ENCODE peak calls at places on chromosomes 5 and 9, in five cellular contexts. One of them, this sample, is unnamed.

GRCh38 chr5:177992466-177992865 is 3.6 kb downstream of the PROP1 start:
- DNase-seq in fibroblast of lung: no peak
- DNase-seq in H9: no peak
- DNase-seq in neural progenitor cell: no peak
- DNase-seq in IMR-90: no peak
- DNase-seq in this sample: no peak

GRCh38 chr5:6264394-6264793 is 114.0 kb downstream of the MED10 start:
- DNase-seq in neural progenitor cell: no peak
- DNase-seq in H9: no peak
- DNase-seq in fibroblast of lung: no peak
- DNase-seq in IMR-90: no peak
- DNase-seq in this sample: no peak

GRCh38 chr9:72457366-72457765 is 64.0 kb upstream of the TMC1 start:
- DNase-seq in H9: no peak
- DNase-seq in neural progenitor cell: no peak
- DNase-seq in fibroblast of lung: peak; percentile 88
- DNase-seq in IMR-90: peak; percentile 53
- DNase-seq in this sample: no peak

GRCh38 chr9:90053027-90053426 is 448.2 kb downstream of the GADD45G start:
- DNase-seq in H9: peak; percentile 52
- DNase-seq in fibroblast of lung: no peak
- DNase-seq in neural progenitor cell: no peak
- DNase-seq in IMR-90: no peak
- DNase-seq in this sample: no peak

GRCh38 chr5:113099822-113100221 is 123.2 kb downstream of the DCP2 start:
- DNase-seq in H9: no peak
- DNase-seq in neural progenitor cell: no peak
- DNase-seq in fibroblast of lung: no peak
- DNase-seq in IMR-90: no peak
- DNase-seq in this sample: no peak

GRCh38 chr9:36151306-36152210 is 15.0 kb downstream of the GLIPR2 start:
- DNase-seq in fibroblast of lung: peak; percentile 49
- DNase-seq in neural progenitor cell: no peak
- DNase-seq in H9: no peak
- DNase-seq in IMR-90: peak; percentile 64
- DNase-seq in this sample: no peak

GRCh38 chr5:143762636-143763035 is 49.3 kb upstream of the HMHB1 start:
- DNase-seq in fibroblast of lung: no peak
- DNase-seq in neural progenitor cell: no peak
- DNase-seq in IMR-90: no peak
- DNase-seq in H9: no peak
- DNase-seq in this sample: no peak

GRCh38 chr5:175684931-175685330 is 27.1 kb downstream of the HRH2 start:
- DNase-seq in IMR-90: no peak
- DNase-seq in H9: no peak
- DNase-seq in neural progenitor cell: no peak
- DNase-seq in fibroblast of lung: no peak
- DNase-seq in this sample: no peak

GRCh38 chr5:157559301-157559700 is 16.3 kb downstream of the ADAM19 start:
- DNase-seq in neural progenitor cell: no peak
- DNase-seq in H9: no peak
- DNase-seq in IMR-90: peak; percentile 67
- DNase-seq in fibroblast of lung: peak; percentile 41
- DNase-seq in this sample: no peak

GRCh38 chr9:135053133-135053532 is 34.3 kb upstream of the OLFM1 start:
- DNase-seq in neural progenitor cell: no peak
- DNase-seq in H9: no peak
- DNase-seq in fibroblast of lung: no peak
- DNase-seq in IMR-90: no peak
- DNase-seq in this sample: no peak

GRCh38 chr9:89437772-89438171 is 60.1 kb downstream of the SEMA4D start:
- DNase-seq in H9: no peak
- DNase-seq in IMR-90: no peak
- DNase-seq in fibroblast of lung: no peak
- DNase-seq in neural progenitor cell: no peak
- DNase-seq in this sample: no peak

GRCh38 chr9:98977246-98977681 is 33.6 kb downstream of the COL15A1 start:
- DNase-seq in IMR-90: no peak
- DNase-seq in neural progenitor cell: no peak
- DNase-seq in fibroblast of lung: no peak
- DNase-seq in H9: no peak
- DNase-seq in this sample: no peak

GRCh38 chr5:60916646-60917045 is 28.2 kb downstream of the ERCC8 start:
- DNase-seq in IMR-90: peak; percentile 56
- DNase-seq in H9: no peak
- DNase-seq in neural progenitor cell: no peak
- DNase-seq in fibroblast of lung: peak; percentile 19
- DNase-seq in this sample: no peak

GRCh38 chr5:64347308-64347707 is 158.5 kb upstream of the RGS7BP start:
- DNase-seq in fibroblast of lung: no peak
- DNase-seq in IMR-90: no peak
- DNase-seq in H9: no peak
- DNase-seq in neural progenitor cell: peak; percentile 2
- DNase-seq in this sample: no peak

GRCh38 chr9:114397848-114398605 is 10.2 kb upstream of the AKNA start:
- DNase-seq in H9: peak; percentile 97
- DNase-seq in fibroblast of lung: peak; percentile 93
- DNase-seq in IMR-90: peak; percentile 86
- DNase-seq in neural progenitor cell: peak; percentile 98
- DNase-seq in this sample: peak; percentile 99

GRCh38 chr9:131433302-131433854 is 39.5 kb downstream of the PRRC2B start:
- DNase-seq in IMR-90: no peak
- DNase-seq in neural progenitor cell: peak; percentile 35
- DNase-seq in fibroblast of lung: no peak
- DNase-seq in H9: no peak
- DNase-seq in this sample: no peak
- H4K20me1 ChIP-seq in IMR-90: peaks cover 49% of the 10 kb centered on the region
- H4K20me1 ChIP-seq in neural progenitor cell: peaks cover 100% of the 10 kb centered on the region
- H4K20me1 ChIP-seq in fibroblast of lung: no peaks in the 10 kb centered on the region
- H4K20me1 ChIP-seq in H9: no peaks in the 10 kb centered on the region
- H4K20me1 ChIP-seq in this sample: peaks cover 84% of the 10 kb centered on the region

DNA sequence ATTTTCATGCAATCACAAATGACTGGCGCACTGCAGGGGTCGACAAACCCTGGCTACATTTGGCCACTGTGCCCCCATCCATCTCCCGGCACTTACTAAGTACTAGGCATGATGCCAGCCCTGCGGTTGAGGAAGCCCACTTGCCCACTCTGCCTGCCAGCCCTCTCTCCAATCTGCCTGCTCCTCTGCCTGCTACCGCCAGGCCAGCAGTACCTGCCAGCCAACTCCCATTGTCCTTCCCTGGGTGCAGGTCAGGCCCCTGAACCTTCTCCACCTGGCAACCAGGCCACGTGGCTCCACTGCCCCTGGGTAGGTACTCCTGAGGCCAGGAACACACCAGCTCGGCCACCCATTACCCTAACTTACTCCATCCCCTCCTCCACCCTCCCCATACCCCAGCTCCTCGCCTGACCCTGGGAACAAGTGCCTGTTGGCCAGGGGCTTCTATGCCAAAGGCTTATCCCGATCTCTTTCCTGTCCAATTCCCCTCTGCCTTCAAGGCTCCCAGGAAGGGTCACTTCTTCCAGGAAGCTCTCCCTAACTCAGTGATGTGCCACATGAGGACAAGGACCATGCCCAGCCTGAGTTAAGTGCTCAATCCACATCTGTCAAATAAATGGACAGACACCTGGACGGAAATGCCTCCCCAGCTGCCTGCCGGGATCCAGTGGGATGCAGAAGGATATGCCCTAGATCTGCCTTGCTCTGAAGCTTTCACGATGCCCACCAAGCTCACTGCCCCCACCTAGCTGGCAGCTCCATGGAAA is 6.6 kb downstream of the EEIG1 start:
- DNase-seq in H9: peak; percentile 26
- DNase-seq in neural progenitor cell: no peak
- DNase-seq in IMR-90: no peak
- DNase-seq in fibroblast of lung: no peak
- DNase-seq in this sample: peak; percentile 76
- H4K20me1 ChIP-seq in H9: peaks cover 4% of the 10 kb centered on the region
- H4K20me1 ChIP-seq in neural progenitor cell: peaks cover 100% of the 10 kb centered on the region
- H4K20me1 ChIP-seq in IMR-90: peaks cover 86% of the 10 kb centered on the region
- H4K20me1 ChIP-seq in fibroblast of lung: no peaks in the 10 kb centered on the region
- H4K20me1 ChIP-seq in this sample: peaks cover 83% of the 10 kb centered on the region

DNA sequence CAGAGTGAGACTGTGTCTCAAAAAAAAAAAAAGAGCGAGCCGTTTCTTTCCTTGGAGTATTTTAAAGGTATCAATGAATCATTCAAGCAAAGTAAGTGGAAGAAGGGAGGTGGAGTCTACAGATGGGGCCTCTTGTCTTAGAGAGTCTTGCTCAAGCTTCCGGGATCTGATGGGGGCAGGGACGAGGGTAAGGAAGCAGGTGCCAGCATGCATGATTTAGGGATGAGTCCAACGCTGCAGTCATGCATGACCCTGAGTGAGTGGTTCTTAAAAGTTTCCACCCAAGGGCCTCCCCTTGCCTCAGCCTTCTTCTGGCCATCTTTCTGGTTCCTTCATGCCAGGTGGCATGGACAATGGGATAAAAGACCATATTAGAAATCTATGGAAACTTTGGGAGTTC is 79.6 kb downstream of the MYO10 start:
- DNase-seq in fibroblast of lung: peak; percentile 59
- DNase-seq in neural progenitor cell: no peak
- DNase-seq in IMR-90: peak; percentile 78
- DNase-seq in H9: no peak
- DNase-seq in this sample: no peak
- H4K20me1 ChIP-seq in fibroblast of lung: no peaks in the 10 kb centered on the region
- H4K20me1 ChIP-seq in neural progenitor cell: no peaks in the 10 kb centered on the region
- H4K20me1 ChIP-seq in IMR-90: peaks cover 98% of the 10 kb centered on the region
- H4K20me1 ChIP-seq in H9: no peaks in the 10 kb centered on the region
- H4K20me1 ChIP-seq in this sample: peaks cover 96% of the 10 kb centered on the region

GRCh38 chr5:32302822-32303754 is 9.7 kb downstream of the MTMR12 start:
- DNase-seq in fibroblast of lung: no peak
- DNase-seq in neural progenitor cell: no peak
- DNase-seq in IMR-90: no peak
- DNase-seq in H9: no peak
- DNase-seq in this sample: no peak
- H4K20me1 ChIP-seq in fibroblast of lung: no peaks in the 10 kb centered on the region
- H4K20me1 ChIP-seq in neural progenitor cell: peaks cover 33% of the 10 kb centered on the region
- H4K20me1 ChIP-seq in IMR-90: peaks cover 25% of the 10 kb centered on the region
- H4K20me1 ChIP-seq in H9: no peaks in the 10 kb centered on the region
- H4K20me1 ChIP-seq in this sample: peaks cover 1% of the 10 kb centered on the region